ENCODE peak calls at places on chromosomes 6 and 20, in six cellular contexts. C is IMR-90, Q is H9, Y is neuronal stem cell, M is trophoblast cell, L is H1. P is an unnamed sample. For H3K4me1, the result is how much of the 10 kb centered on the place peaks cover.

GRCh38 chr6:159053781-159054398 is 9.1 kb upstream of the TAGAP start:
- DNase-seq in L (no peak), Y (no peak), M (no peak), C (no peak), Q (peak), P (no peak)

GRCh38 chr6:167713088-167713475 is 113.6 kb upstream of the AFDN start:
- DNase-seq in C (no peak), M (no peak), Y (no peak), Q (no peak), L (no peak), P (no peak)

GRCh38 chr6:162123797-162124196 is 603.8 kb downstream of the PRKN start:
- DNase-seq in Y (no peak), L (no peak), M (no peak), Q (no peak), C (no peak), P (no peak)

GRCh38 chr20:47054945-47055344 is 160.3 kb downstream of the EYA2 start:
- DNase-seq in M (no peak), L (no peak), C (no peak), Q (no peak), Y (no peak), P (no peak)

GRCh38 chr6:143074101-143074500 is 13.4 kb downstream of the AIG1 start:
- DNase-seq in C (no peak), Y (no peak), L (no peak), M (no peak), Q (no peak), P (no peak)

GRCh38 chr6:73509851-73510250 is 11.0 kb downstream of the EEF1A1 start:
- DNase-seq in M (no peak), Q (no peak), Y (no peak), L (no peak), C (no peak), P (no peak)

GRCh38 chr6:8130399-8130798 is 28.1 kb upstream of the EEF1E1 start:
- DNase-seq in M (no peak), C (peak), Q (no peak), Y (no peak), L (no peak), P (peak)

GRCh38 chr20:46978871-46979536 is 84.4 kb downstream of the EYA2 start:
- DNase-seq in Y (no peak), C (no peak), M (no peak), L (no peak), Q (no peak), P (no peak)

GRCh38 chr6:17585766-17586502 is 14.2 kb upstream of the FAM8A1 start:
- DNase-seq in Y (no peak), Q (peak), M (peak), C (no peak), L (no peak), P (no peak)

GRCh38 chr20:47286681-47287080 is 69.8 kb downstream of the ZMYND8 start:
- DNase-seq in Y (no peak), Q (no peak), M (no peak), C (no peak), L (no peak), P (no peak)

GRCh38 chr6:142155091-142155490 is 8.0 kb downstream of the VTA1 start:
- DNase-seq in Y (no peak), Q (no peak), M (no peak), C (no peak), L (no peak), P (no peak)

GRCh38 chr6:54876871-54877270 is 30.3 kb downstream of the FAM83B start:
- DNase-seq in M (peak), L (no peak), C (no peak), Q (no peak), Y (no peak), P (no peak)
- H3K4me1 ChIP-seq in M (under half), L (under half), C (under half), Q (under half), Y (under half), P (under half)

GRCh38 chr6:113258771-113259170 is 598.4 kb upstream of the MARCKS start:
- DNase-seq in C (peak), Y (no peak), Q (no peak), M (no peak), L (no peak), P (peak)
- H4K91ac ChIP-seq in C (peak), Y (no peak), Q (no peak), M (no peak), L (no peak), P (no peak)

GRCh38 chr20:10671221-10671849 is 2.5 kb downstream of the JAG1 start:
- DNase-seq in M (no peak), L (peak), Y (no peak), Q (peak), C (peak), P (peak)
- H3K4me1 ChIP-seq in M (under half), L (under half), Y (under half), Q (under half), C (under half), P (under half)

DNA sequence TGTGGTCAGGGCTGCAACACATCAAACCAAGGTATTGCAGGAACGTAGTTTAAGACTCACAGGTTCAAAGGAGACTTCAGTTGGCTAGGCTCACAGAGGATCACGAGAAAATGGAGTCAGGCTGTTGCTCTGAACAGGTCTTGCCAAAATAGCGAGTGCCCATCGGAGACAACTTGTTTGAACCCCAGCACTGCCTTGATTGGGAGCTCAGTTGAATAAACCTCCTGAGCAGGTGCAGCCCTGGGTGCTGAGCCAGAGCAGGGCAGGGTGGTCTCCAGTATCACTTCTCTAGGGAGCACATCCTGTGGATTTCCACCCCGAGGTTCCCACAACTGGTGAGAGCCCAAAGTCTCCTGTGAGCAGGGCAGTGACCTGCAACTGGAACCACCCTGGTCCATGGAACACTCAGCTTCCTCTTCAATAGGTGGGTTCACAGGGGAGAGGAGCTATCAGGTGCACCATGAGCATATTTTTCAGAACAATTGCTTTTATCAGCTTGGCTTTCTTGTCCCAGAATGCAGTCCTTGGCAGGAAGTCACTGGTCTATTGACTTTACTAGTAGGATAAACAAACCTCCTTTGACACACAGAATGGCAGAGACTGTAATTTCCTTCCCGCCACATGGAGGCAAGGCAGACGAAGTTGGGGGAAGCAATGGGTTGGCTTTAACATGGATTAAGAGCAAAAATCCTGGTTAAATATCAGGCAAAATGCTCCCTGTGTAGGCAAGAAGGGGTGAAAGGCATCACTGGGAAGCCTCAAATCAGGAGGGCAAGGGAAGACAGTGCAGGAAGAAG is 267.7 kb upstream of the FOXQ1 start:
- DNase-seq in Q (no peak), C (no peak), Y (no peak), L (no peak), M (no peak), P (no peak)
- H4K91ac ChIP-seq in Q (no peak), C (no peak), Y (no peak), L (no peak), M (no peak), P (no peak)

P was measured in mesenchymal stem cell.